ENCODE peak calls at places on chromosomes 16 and 17, in four cellular contexts. One of them, this sample, is unnamed.

GRCh38 chr16:79767597-79768280 is 167.2 kb upstream of the MAF start:
- DNase-seq in T follicular helper cell: no peak
- DNase-seq in fibroblast of lung: peak; percentile 27
- DNase-seq in hippocampal formation: peak; percentile 23
- DNase-seq in this sample: no peak

GRCh38 chr17:16258916-16259315 is 41.9 kb downstream of the PIGL start:
- DNase-seq in hippocampal formation: no peak
- DNase-seq in fibroblast of lung: no peak
- DNase-seq in T follicular helper cell: no peak
- DNase-seq in this sample: no peak

GRCh38 chr17:64443086-64443760 is 5.7 kb upstream of the MILR1 start:
- DNase-seq in T follicular helper cell: no peak
- DNase-seq in fibroblast of lung: no peak
- DNase-seq in hippocampal formation: no peak
- DNase-seq in this sample: no peak

GRCh38 chr17:45775576-45776011 is 8.5 kb upstream of the CRHR1 start:
- DNase-seq in fibroblast of lung: no peak
- DNase-seq in T follicular helper cell: no peak
- DNase-seq in hippocampal formation: no peak
- DNase-seq in this sample: peak; percentile 99

GRCh38 chr16:24997665-24998064 is 17.5 kb downstream of the ARHGAP17 start:
- DNase-seq in T follicular helper cell: no peak
- DNase-seq in hippocampal formation: no peak
- DNase-seq in fibroblast of lung: no peak
- DNase-seq in this sample: no peak

GRCh38 chr17:48348352-48348751 is 81.7 kb downstream of the SKAP1 start:
- DNase-seq in T follicular helper cell: no peak
- DNase-seq in fibroblast of lung: no peak
- DNase-seq in hippocampal formation: no peak
- DNase-seq in this sample: no peak

GRCh38 chr16:20904507-20905079 is 4.0 kb downstream of the LYRM1 start:
- DNase-seq in hippocampal formation: no peak
- DNase-seq in fibroblast of lung: peak; percentile 98
- DNase-seq in T follicular helper cell: no peak
- DNase-seq in this sample: no peak

GRCh38 chr16:23726710-23727109 is 13.7 kb upstream of the ERN2 start:
- DNase-seq in hippocampal formation: no peak
- DNase-seq in fibroblast of lung: no peak
- DNase-seq in T follicular helper cell: no peak
- DNase-seq in this sample: no peak

GRCh38 chr16:59021751-59022150 is 287.6 kb upstream of the GOT2 start:
- DNase-seq in fibroblast of lung: peak; percentile 25
- DNase-seq in hippocampal formation: no peak
- DNase-seq in T follicular helper cell: no peak
- DNase-seq in this sample: no peak

GRCh38 chr17:42676424-42677011 is at the start of gene PLEKHH3:
- DNase-seq in hippocampal formation: no peak
- DNase-seq in T follicular helper cell: no peak
- DNase-seq in fibroblast of lung: peak; percentile 35
- DNase-seq in this sample: peak; percentile 84

GRCh38 chr17:37231882-37232281 is 143.9 kb upstream of the C17orf78 start:
- DNase-seq in hippocampal formation: no peak
- DNase-seq in T follicular helper cell: no peak
- DNase-seq in fibroblast of lung: no peak
- DNase-seq in this sample: no peak

GRCh38 chr16:30112197-30113030 is 923 bp downstream of the GDPD3 start:
- DNase-seq in T follicular helper cell: no peak
- DNase-seq in hippocampal formation: no peak
- DNase-seq in fibroblast of lung: peak; percentile 30
- DNase-seq in this sample: peak; percentile 72

GRCh38 chr16:20072524-20073202 is 1.0 kb downstream of the GPR139 start:
- DNase-seq in T follicular helper cell: no peak
- DNase-seq in fibroblast of lung: no peak
- DNase-seq in hippocampal formation: no peak
- DNase-seq in this sample: no peak

GRCh38 chr16:85929259-85929704 is 30.3 kb downstream of the IRF8 start:
- DNase-seq in T follicular helper cell: no peak
- DNase-seq in hippocampal formation: no peak
- DNase-seq in fibroblast of lung: no peak
- DNase-seq in this sample: no peak

GRCh38 chr17:28334176-28334575 is 1.1 kb downstream of the IFT20 start:
- DNase-seq in hippocampal formation: no peak
- DNase-seq in fibroblast of lung: no peak
- DNase-seq in T follicular helper cell: no peak
- DNase-seq in this sample: peak; percentile 30

GRCh38 chr16:59330030-59330670 is 596.0 kb upstream of the GOT2 start:
- DNase-seq in T follicular helper cell: no peak
- DNase-seq in hippocampal formation: no peak
- DNase-seq in fibroblast of lung: peak; percentile 76
- DNase-seq in this sample: no peak

GRCh38 chr17:37676115-37676925 is 33.1 kb upstream of the DDX52 start:
- DNase-seq in hippocampal formation: no peak
- DNase-seq in T follicular helper cell: no peak
- DNase-seq in fibroblast of lung: peak; percentile 12
- DNase-seq in this sample: peak; percentile 8

GRCh38 chr17:45646288-45646988 is 137.7 kb upstream of the CRHR1 start:
- DNase-seq in hippocampal formation: no peak
- DNase-seq in fibroblast of lung: no peak
- DNase-seq in T follicular helper cell: no peak
- DNase-seq in this sample: no peak

GRCh38 chr17:72576289-72576759 is 455.5 kb downstream of the SOX9 start:
- DNase-seq in T follicular helper cell: no peak
- DNase-seq in hippocampal formation: peak; percentile 38
- DNase-seq in fibroblast of lung: no peak
- DNase-seq in this sample: no peak

GRCh38 chr17:61452301-61453290 is at the start of gene TBX4:
- DNase-seq in fibroblast of lung: no peak
- DNase-seq in T follicular helper cell: no peak
- DNase-seq in hippocampal formation: no peak
- DNase-seq in this sample: no peak

GRCh38 chr17:40092581-40092980 is 7.8 kb downstream of the NR1D1 start:
- DNase-seq in fibroblast of lung: no peak
- DNase-seq in T follicular helper cell: no peak
- DNase-seq in hippocampal formation: peak; percentile 57
- DNase-seq in this sample: no peak

GRCh38 chr16:7436306-7436705 is 103.7 kb downstream of the RBFOX1 start:
- DNase-seq in hippocampal formation: no peak
- DNase-seq in fibroblast of lung: no peak
- DNase-seq in T follicular helper cell: no peak
- DNase-seq in this sample: no peak

GRCh38 chr16:18788828-18789514 is 1.2 kb downstream of the RPS15A start:
- DNase-seq in fibroblast of lung: peak; percentile 33
- DNase-seq in hippocampal formation: no peak
- DNase-seq in T follicular helper cell: no peak
- DNase-seq in this sample: no peak

GRCh38 chr16:73140944-73141343 is 93.0 kb upstream of the ZFHX3 start:
- DNase-seq in T follicular helper cell: no peak
- DNase-seq in fibroblast of lung: peak; percentile 47
- DNase-seq in hippocampal formation: no peak
- DNase-seq in this sample: no peak

GRCh38 chr17:45405250-45406086 is 27.2 kb downstream of the ARHGAP27 start:
- DNase-seq in fibroblast of lung: peak; percentile 15
- DNase-seq in hippocampal formation: no peak
- DNase-seq in T follicular helper cell: no peak
- DNase-seq in this sample: peak; percentile 91

GRCh38 chr17:40622509-40622928 is 25.1 kb downstream of the SMARCE1 start:
- DNase-seq in T follicular helper cell: no peak
- DNase-seq in fibroblast of lung: no peak
- DNase-seq in hippocampal formation: no peak
- DNase-seq in this sample: no peak

GRCh38 chr16:27033281-27033680 is 33.4 kb upstream of the C16orf82 start:
- DNase-seq in hippocampal formation: no peak
- DNase-seq in T follicular helper cell: no peak
- DNase-seq in fibroblast of lung: no peak
- DNase-seq in this sample: no peak

GRCh38 chr17:64507418-64507766 is 615 bp downstream of the CEP95 start:
- DNase-seq in fibroblast of lung: peak; percentile 79
- DNase-seq in hippocampal formation: no peak
- DNase-seq in T follicular helper cell: peak; percentile 13
- DNase-seq in this sample: peak; percentile 88

GRCh38 chr16:78480588-78480987 is 381.1 kb downstream of the WWOX start:
- DNase-seq in fibroblast of lung: no peak
- DNase-seq in hippocampal formation: no peak
- DNase-seq in T follicular helper cell: no peak
- DNase-seq in this sample: no peak

GRCh38 chr16:10981697-10982216 is 37.4 kb downstream of the CLEC16A start:
- DNase-seq in fibroblast of lung: no peak
- DNase-seq in hippocampal formation: no peak
- DNase-seq in T follicular helper cell: no peak
- DNase-seq in this sample: peak; percentile 84

GRCh38 chr16:21264226-21265036 is 13.7 kb downstream of the CRYM start:
- DNase-seq in T follicular helper cell: no peak
- DNase-seq in fibroblast of lung: peak; percentile 8
- DNase-seq in hippocampal formation: no peak
- DNase-seq in this sample: no peak

GRCh38 chr17:45574376-45574775 is 83.9 kb upstream of the PLEKHM1 start:
- DNase-seq in fibroblast of lung: peak; percentile 64
- DNase-seq in hippocampal formation: no peak
- DNase-seq in T follicular helper cell: no peak
- DNase-seq in this sample: no peak

GRCh38 chr16:11359370-11359769 is 14.1 kb downstream of the RMI2 start:
- DNase-seq in hippocampal formation: no peak
- DNase-seq in fibroblast of lung: peak; percentile 85
- DNase-seq in T follicular helper cell: no peak
- DNase-seq in this sample: no peak

This sample was measured in NCI-H69.